ENCODE peak calls at places on chromosomes 6 and 20, in eight cellular contexts. N, V, C, O, P, G, A and X are unnamed samples.
A peak's percentile ranks its signal among the peaks of the same experiment; 100 is the strongest.

GRCh38 chr20:12175538-12175937 is 257.8 kb downstream of the BTBD3 start:
- DNase-seq in N (no peak), V (no peak), C (no peak), O (no peak), P (no peak), G (no peak), A (no peak), X (no peak)

GRCh38 chr6:82057846-82058554 is 189.5 kb downstream of the IBTK start:
- DNase-seq in N (peak; percentile 58), V (no peak), C (peak; percentile 62), O (peak; percentile 39), P (no peak), G (peak; percentile 29), A (peak; percentile 55), X (no peak)

GRCh38 chr6:1135726-1136414 is 176.0 kb upstream of the FOXQ1 start:
- DNase-seq in N (no peak), V (no peak), C (no peak), O (no peak), P (no peak), G (no peak), A (no peak), X (no peak)

GRCh38 chr6:30006170-30007131 is 54.6 kb upstream of the POLR1H start:
- DNase-seq in N (no peak), V (no peak), C (no peak), O (no peak), P (no peak), G (no peak), A (peak; percentile 47), X (no peak)

GRCh38 chr6:136225496-136225895 is 24.6 kb downstream of the MTFR2 start:
- DNase-seq in N (no peak), V (no peak), C (peak; percentile 21), O (no peak), P (no peak), G (peak; percentile 39), A (no peak), X (no peak)

GRCh38 chr20:53930651-53931504 is 139.5 kb downstream of the BCAS1 start:
- DNase-seq in N (no peak), V (no peak), C (peak; percentile 59), O (peak; percentile 94), P (no peak), G (peak; percentile 83), A (peak; percentile 30), X (no peak)

GRCh38 chr6:113464959-113465358 is 392.2 kb upstream of the MARCKS start:
- DNase-seq in N (no peak), V (no peak), C (peak; percentile 86), O (peak; percentile 68), P (no peak), G (peak; percentile 87), A (peak; percentile 42), X (no peak)

GRCh38 chr20:1535420-1536175 is 21.9 kb downstream of the SIRPD start:
- DNase-seq in N (no peak), V (no peak), C (no peak), O (no peak), P (no peak), G (no peak), A (no peak), X (no peak)

GRCh38 chr6:44221291-44221960 is 2.0 kb upstream of the SLC29A1 start:
- DNase-seq in N (peak; percentile 74), V (peak; percentile 55), C (peak; percentile 87), O (peak; percentile 25), P (peak; percentile 45), G (peak; percentile 87), A (peak; percentile 79), X (peak; percentile 75)

GRCh38 chr6:17385660-17386059 is 7.7 kb upstream of the CAP2 start:
- DNase-seq in N (no peak), V (no peak), C (peak; percentile 75), O (no peak), P (no peak), G (peak; percentile 80), A (no peak), X (no peak)

GRCh38 chr6:135739288-135739687 is 112.2 kb upstream of the PDE7B start:
- DNase-seq in N (no peak), V (no peak), C (peak; percentile 82), O (peak; percentile 2), P (no peak), G (no peak), A (peak; percentile 51), X (no peak)

GRCh38 chr6:25962368-25963127 is at the start of gene TRIM38:
- DNase-seq in N (no peak), V (no peak), C (peak; percentile 94), O (peak; percentile 63), P (peak; percentile 58), G (peak; percentile 80), A (peak; percentile 87), X (peak; percentile 85)

GRCh38 chr6:116447496-116448011 is 13.6 kb upstream of the CALHM6 start:
- DNase-seq in N (no peak), V (no peak), C (peak; percentile 93), O (peak; percentile 76), P (no peak), G (peak; percentile 77), A (peak; percentile 86), X (no peak)

GRCh38 chr6:129050086-129050485 is 167.1 kb downstream of the LAMA2 start:
- DNase-seq in N (no peak), V (no peak), C (peak; percentile 75), O (peak; percentile 23), P (no peak), G (peak; percentile 28), A (no peak), X (no peak)